ENCODE peak calls at places on chromosome 10, in four cellular contexts. D is keratinocyte, P is AG04449, I is cardiac fibroblast. C is an unnamed sample.

GRCh38 chr10:129968020-129968861 is 4.2 kb upstream of the EBF3 start:
- DNase-seq in P (no peak), D (no peak), I (no peak), C (no peak)

GRCh38 chr10:30967654-30968421 is 63.8 kb downstream of the ZNF438 start:
- DNase-seq in D (no peak), P (no peak), I (peak), C (no peak)

GRCh38 chr10:73251683-73252444 is 580 bp downstream of the MRPS16 start:
- DNase-seq in P (no peak), I (no peak), D (no peak), C (no peak)

GRCh38 chr10:127418536-127419168 is 130.5 kb upstream of the NPS start:
- DNase-seq in P (no peak), D (no peak), I (no peak), C (no peak)

GRCh38 chr10:71769279-71769823 is 4.0 kb downstream of the VSIR start:
- DNase-seq in I (no peak), P (no peak), D (no peak), C (no peak)

GRCh38 chr10:80598084-80598798 is 60.5 kb downstream of the SH2D4B start:
- DNase-seq in I (no peak), D (no peak), P (no peak), C (no peak)

GRCh38 chr10:19704544-19704943 is 111.7 kb upstream of the PLXDC2 start:
- DNase-seq in I (no peak), P (no peak), D (no peak), C (no peak)

GRCh38 chr10:99766282-99766681 is 16.2 kb upstream of the ABCC2 start:
- DNase-seq in D (no peak), P (no peak), I (no peak), C (no peak)

GRCh38 chr10:126247454-126247975 is 140.8 kb downstream of the ADAM12 start:
- DNase-seq in I (peak), D (peak), P (peak), C (peak)

GRCh38 chr10:117801691-117802090 is 245.1 kb downstream of the RAB11FIP2 start:
- DNase-seq in D (no peak), P (no peak), I (no peak), C (no peak)

GRCh38 chr10:65796472-65796871 is 1129.4 kb upstream of the LRRTM3 start:
- DNase-seq in D (no peak), I (no peak), P (no peak), C (no peak)

GRCh38 chr10:96541921-96542320 is 28.2 kb upstream of the TLL2 start:
- DNase-seq in P (no peak), D (no peak), I (no peak), C (no peak)

GRCh38 chr10:15172306-15172840 is 3.9 kb upstream of the NMT2 start:
- DNase-seq in D (peak), P (no peak), I (no peak), C (no peak)

GRCh38 chr10:23106508-23106907 is 11.1 kb downstream of the MSRB2 start:
- DNase-seq in P (no peak), I (no peak), D (no peak), C (no peak)

GRCh38 chr10:103476046-103476768 is 2.8 kb downstream of the CALHM3 start:
- DNase-seq in D (no peak), P (no peak), I (peak), C (no peak)

GRCh38 chr10:110500515-110500905 is 2.8 kb downstream of the DUSP5 start:
- DNase-seq in I (peak), P (no peak), D (no peak), C (peak)

GRCh38 chr10:76881477-76882220 is 756.0 kb downstream of the KCNMA1 start:
- DNase-seq in I (no peak), D (no peak), P (no peak), C (peak)

GRCh38 chr10:60807499-60807898 is 29.2 kb downstream of the CDK1 start:
- DNase-seq in D (no peak), P (no peak), I (no peak), C (no peak)

GRCh38 chr10:12884851-12885250 is 116.7 kb downstream of the CCDC3 start:
- DNase-seq in I (no peak), D (no peak), P (no peak), C (no peak)

GRCh38 chr10:58175990-58176910 is 91.4 kb downstream of the IPMK start:
- DNase-seq in D (no peak), I (peak), P (no peak), C (peak)

GRCh38 chr10:110530131-110530831 is 32.6 kb downstream of the DUSP5 start:
- DNase-seq in D (no peak), I (peak), P (no peak), C (peak)

GRCh38 chr10:117541909-117542705 is 439 bp upstream of the EMX2 start:
- DNase-seq in I (peak), D (peak), P (peak), C (peak)

GRCh38 chr10:46306550-46307184 is 19.9 kb downstream of the ANTXRL start:
- DNase-seq in D (no peak), I (no peak), P (no peak), C (no peak)

GRCh38 chr10:42880255-42880620 is 97.6 kb downstream of the BMS1 start:
- DNase-seq in I (no peak), P (no peak), D (no peak), C (no peak)

GRCh38 chr10:95783741-95784140 is 27.8 kb downstream of the ENTPD1 start:
- DNase-seq in P (no peak), I (no peak), D (no peak), C (no peak)

GRCh38 chr10:31204090-31204489 is 114.9 kb upstream of the ZEB1 start:
- DNase-seq in D (no peak), P (no peak), I (peak), C (peak)

GRCh38 chr10:112000466-112000865 is 183.1 kb downstream of the GPAM start:
- DNase-seq in D (no peak), I (no peak), P (no peak), C (peak)

GRCh38 chr10:77970869-77971803 is 44.6 kb upstream of the DLG5 start:
- DNase-seq in D (no peak), P (peak), I (peak), C (peak)

GRCh38 chr10:33122014-33122788 is 164.2 kb upstream of the ITGB1 start:
- DNase-seq in I (peak), P (peak), D (no peak), C (peak)

GRCh38 chr10:115417585-115418265 is 324.6 kb downstream of the ATRNL1 start:
- DNase-seq in I (peak), P (peak), D (no peak), C (peak)

GRCh38 chr10:72013202-72013945 is 49.2 kb downstream of the CHST3 start:
- DNase-seq in P (no peak), D (no peak), I (no peak), C (no peak)

GRCh38 chr10:45374451-45375052 is 536 bp downstream of the ALOX5 start:
- DNase-seq in D (no peak), I (no peak), P (no peak), C (no peak)

GRCh38 chr10:50469288-50469687 is 154.5 kb downstream of the SGMS1 start:
- DNase-seq in I (peak), P (peak), D (no peak), C (peak)

GRCh38 chr10:36281871-36282331 is 639.8 kb upstream of the FZD8 start:
- DNase-seq in P (no peak), I (peak), D (no peak), C (peak)

GRCh38 chr10:92753865-92754264 is 64.1 kb downstream of the HHEX start:
- DNase-seq in P (no peak), I (no peak), D (no peak), C (no peak)
- H3K4me3 ChIP-seq in P (no peak), I (no peak), D (no peak), C (no peak)

GRCh38 chr10:122029503-122030199 is 40.7 kb downstream of the TACC2 start:
- DNase-seq in P (no peak), D (no peak), I (no peak), C (peak)
- TF ChIP-seq CTCF in P (no peak), D (no peak), I (no peak), C (no peak)

GRCh38 chr10:122296363-122297120 is 25.4 kb downstream of the BTBD16 start:
- DNase-seq in I (no peak), P (no peak), D (no peak), C (no peak)
- H3K4me3 ChIP-seq in I (no peak), P (no peak), D (no peak), C (no peak)

GRCh38 chr10:4981722-4982471 is 18.7 kb downstream of the AKR1C1 start:
- DNase-seq in I (peak), P (no peak), D (peak), C (peak)
- TF ChIP-seq CTCF in I (peak), P (peak), D (peak), C (peak)

GRCh38 chr10:11528286-11528685 is 83.2 kb downstream of the USP6NL start:
- DNase-seq in I (no peak), D (no peak), P (no peak), C (no peak)
- H3K4me3 ChIP-seq in I (no peak), D (no peak), P (no peak), C (no peak)